ENCODE peak calls at places on chromosome 4, in eight cellular contexts. One of them, this sample, is unnamed.
A peak's percentile ranks its signal among the peaks of the same experiment; 100 is the strongest.

GRCh38 chr4:3415471-3416141 is 26.2 kb upstream of the HGFAC start:
- DNase-seq in GM12865: no peak
- DNase-seq in astrocyte of the cerebellum: no peak
- DNase-seq in germinal center: no peak
- DNase-seq in progenitor cell of endocrine pancreas: no peak
- DNase-seq in memory B cell: no peak
- DNase-seq in activated CD4-positive, alpha-beta T cell treated with anti-CD3 and anti-CD28 coated beads, Interleukin-2, amount 50 U/mL, for 24 hours: no peak
- DNase-seq in central memory CD4-positive, alpha-beta T cell: no peak
- DNase-seq in this sample: no peak

GRCh38 chr4:128338634-128339355 is 51.2 kb upstream of the PGRMC2 start:
- DNase-seq in GM12865: no peak
- DNase-seq in astrocyte of the cerebellum: peak; percentile 50
- DNase-seq in germinal center: no peak
- DNase-seq in progenitor cell of endocrine pancreas: no peak
- DNase-seq in memory B cell: no peak
- DNase-seq in activated CD4-positive, alpha-beta T cell treated with anti-CD3 and anti-CD28 coated beads, Interleukin-2, amount 50 U/mL, for 24 hours: no peak
- DNase-seq in central memory CD4-positive, alpha-beta T cell: no peak
- DNase-seq in this sample: no peak

GRCh38 chr4:53716011-53716410 is 124.7 kb upstream of the LNX1 start:
- DNase-seq in GM12865: no peak
- DNase-seq in astrocyte of the cerebellum: no peak
- DNase-seq in germinal center: no peak
- DNase-seq in progenitor cell of endocrine pancreas: no peak
- DNase-seq in memory B cell: no peak
- DNase-seq in activated CD4-positive, alpha-beta T cell treated with anti-CD3 and anti-CD28 coated beads, Interleukin-2, amount 50 U/mL, for 24 hours: no peak
- DNase-seq in central memory CD4-positive, alpha-beta T cell: no peak
- DNase-seq in this sample: peak; percentile 39

GRCh38 chr4:7030856-7031255 is 12.3 kb upstream of the TADA2B start:
- DNase-seq in GM12865: no peak
- DNase-seq in astrocyte of the cerebellum: no peak
- DNase-seq in germinal center: no peak
- DNase-seq in progenitor cell of endocrine pancreas: no peak
- DNase-seq in memory B cell: no peak
- DNase-seq in activated CD4-positive, alpha-beta T cell treated with anti-CD3 and anti-CD28 coated beads, Interleukin-2, amount 50 U/mL, for 24 hours: no peak
- DNase-seq in central memory CD4-positive, alpha-beta T cell: no peak
- DNase-seq in this sample: no peak

GRCh38 chr4:83535520-83535944 is 376 bp upstream of the GPAT3 start:
- DNase-seq in GM12865: peak; percentile 19
- DNase-seq in astrocyte of the cerebellum: peak; percentile 63
- DNase-seq in germinal center: no peak
- DNase-seq in progenitor cell of endocrine pancreas: no peak
- DNase-seq in memory B cell: peak; percentile 15
- DNase-seq in activated CD4-positive, alpha-beta T cell treated with anti-CD3 and anti-CD28 coated beads, Interleukin-2, amount 50 U/mL, for 24 hours: peak; percentile 21
- DNase-seq in central memory CD4-positive, alpha-beta T cell: no peak
- DNase-seq in this sample: no peak

GRCh38 chr4:53592686-53593641 is 1.7 kb upstream of the LNX1 start:
- DNase-seq in GM12865: no peak
- DNase-seq in astrocyte of the cerebellum: no peak
- DNase-seq in germinal center: no peak
- DNase-seq in progenitor cell of endocrine pancreas: peak; percentile 43
- DNase-seq in memory B cell: no peak
- DNase-seq in activated CD4-positive, alpha-beta T cell treated with anti-CD3 and anti-CD28 coated beads, Interleukin-2, amount 50 U/mL, for 24 hours: no peak
- DNase-seq in central memory CD4-positive, alpha-beta T cell: no peak
- DNase-seq in this sample: no peak

GRCh38 chr4:67288964-67289363 is 256.3 kb downstream of the CENPC start:
- DNase-seq in GM12865: peak; percentile 45
- DNase-seq in astrocyte of the cerebellum: no peak
- DNase-seq in germinal center: no peak
- DNase-seq in progenitor cell of endocrine pancreas: peak; percentile 30
- DNase-seq in memory B cell: no peak
- DNase-seq in activated CD4-positive, alpha-beta T cell treated with anti-CD3 and anti-CD28 coated beads, Interleukin-2, amount 50 U/mL, for 24 hours: no peak
- DNase-seq in central memory CD4-positive, alpha-beta T cell: no peak
- DNase-seq in this sample: no peak

GRCh38 chr4:6546681-6547447 is 28.1 kb upstream of the MAN2B2 start:
- DNase-seq in GM12865: peak; percentile 81
- DNase-seq in astrocyte of the cerebellum: peak; percentile 66
- DNase-seq in germinal center: peak; percentile 64
- DNase-seq in progenitor cell of endocrine pancreas: peak; percentile 39
- DNase-seq in memory B cell: peak; percentile 32
- DNase-seq in activated CD4-positive, alpha-beta T cell treated with anti-CD3 and anti-CD28 coated beads, Interleukin-2, amount 50 U/mL, for 24 hours: peak; percentile 9
- DNase-seq in central memory CD4-positive, alpha-beta T cell: peak; percentile 31
- DNase-seq in this sample: no peak

GRCh38 chr4:120443111-120443510 is 376.5 kb upstream of the MAD2L1 start:
- DNase-seq in GM12865: no peak
- DNase-seq in astrocyte of the cerebellum: no peak
- DNase-seq in germinal center: no peak
- DNase-seq in progenitor cell of endocrine pancreas: no peak
- DNase-seq in memory B cell: no peak
- DNase-seq in activated CD4-positive, alpha-beta T cell treated with anti-CD3 and anti-CD28 coated beads, Interleukin-2, amount 50 U/mL, for 24 hours: no peak
- DNase-seq in central memory CD4-positive, alpha-beta T cell: no peak
- DNase-seq in this sample: no peak

GRCh38 chr4:96170198-96170597 is 330.3 kb downstream of the PDHA2 start:
- DNase-seq in GM12865: peak; percentile 1
- DNase-seq in astrocyte of the cerebellum: no peak
- DNase-seq in germinal center: no peak
- DNase-seq in progenitor cell of endocrine pancreas: no peak
- DNase-seq in memory B cell: no peak
- DNase-seq in activated CD4-positive, alpha-beta T cell treated with anti-CD3 and anti-CD28 coated beads, Interleukin-2, amount 50 U/mL, for 24 hours: no peak
- DNase-seq in central memory CD4-positive, alpha-beta T cell: no peak
- DNase-seq in this sample: no peak

GRCh38 chr4:161869511-161869910 is 294.3 kb downstream of the FSTL5 start:
- DNase-seq in GM12865: no peak
- DNase-seq in astrocyte of the cerebellum: no peak
- DNase-seq in germinal center: no peak
- DNase-seq in progenitor cell of endocrine pancreas: no peak
- DNase-seq in memory B cell: no peak
- DNase-seq in activated CD4-positive, alpha-beta T cell treated with anti-CD3 and anti-CD28 coated beads, Interleukin-2, amount 50 U/mL, for 24 hours: no peak
- DNase-seq in central memory CD4-positive, alpha-beta T cell: no peak
- DNase-seq in this sample: no peak

GRCh38 chr4:40046311-40046980 is 10.2 kb upstream of the N4BP2 start:
- DNase-seq in GM12865: no peak
- DNase-seq in astrocyte of the cerebellum: peak; percentile 40
- DNase-seq in germinal center: no peak
- DNase-seq in progenitor cell of endocrine pancreas: no peak
- DNase-seq in memory B cell: no peak
- DNase-seq in activated CD4-positive, alpha-beta T cell treated with anti-CD3 and anti-CD28 coated beads, Interleukin-2, amount 50 U/mL, for 24 hours: no peak
- DNase-seq in central memory CD4-positive, alpha-beta T cell: no peak
- DNase-seq in this sample: no peak

GRCh38 chr4:119493419-119493818 is 135.2 kb downstream of the PDE5A start:
- DNase-seq in GM12865: no peak
- DNase-seq in astrocyte of the cerebellum: no peak
- DNase-seq in germinal center: no peak
- DNase-seq in progenitor cell of endocrine pancreas: no peak
- DNase-seq in memory B cell: no peak
- DNase-seq in activated CD4-positive, alpha-beta T cell treated with anti-CD3 and anti-CD28 coated beads, Interleukin-2, amount 50 U/mL, for 24 hours: no peak
- DNase-seq in central memory CD4-positive, alpha-beta T cell: no peak
- DNase-seq in this sample: no peak

GRCh38 chr4:113673450-113673849 is 88.1 kb downstream of the CAMK2D start:
- DNase-seq in GM12865: peak; percentile 37
- DNase-seq in astrocyte of the cerebellum: no peak
- DNase-seq in germinal center: no peak
- DNase-seq in progenitor cell of endocrine pancreas: no peak
- DNase-seq in memory B cell: no peak
- DNase-seq in activated CD4-positive, alpha-beta T cell treated with anti-CD3 and anti-CD28 coated beads, Interleukin-2, amount 50 U/mL, for 24 hours: no peak
- DNase-seq in central memory CD4-positive, alpha-beta T cell: no peak
- DNase-seq in this sample: no peak

GRCh38 chr4:78650106-78651021 is 98.8 kb downstream of the ANXA3 start:
- DNase-seq in GM12865: no peak
- DNase-seq in astrocyte of the cerebellum: no peak
- DNase-seq in germinal center: no peak
- DNase-seq in progenitor cell of endocrine pancreas: no peak
- DNase-seq in memory B cell: no peak
- DNase-seq in activated CD4-positive, alpha-beta T cell treated with anti-CD3 and anti-CD28 coated beads, Interleukin-2, amount 50 U/mL, for 24 hours: no peak
- DNase-seq in central memory CD4-positive, alpha-beta T cell: no peak
- DNase-seq in this sample: no peak

GRCh38 chr4:41639291-41639690 is 101.3 kb downstream of the LIMCH1 start:
- DNase-seq in GM12865: no peak
- DNase-seq in astrocyte of the cerebellum: no peak
- DNase-seq in germinal center: no peak
- DNase-seq in progenitor cell of endocrine pancreas: no peak
- DNase-seq in memory B cell: no peak
- DNase-seq in activated CD4-positive, alpha-beta T cell treated with anti-CD3 and anti-CD28 coated beads, Interleukin-2, amount 50 U/mL, for 24 hours: no peak
- DNase-seq in central memory CD4-positive, alpha-beta T cell: no peak
- DNase-seq in this sample: no peak